ENCODE peak calls at places on chromosomes 13 and 19, in six cellular contexts. X is retinal pigment epithelial cell; M is esophagus squamous epithelium; F is CD8-positive, alpha-beta memory T cell; L is cardiac fibroblast; S is AG09309. Y is an unnamed sample.

GRCh38 chr13:113729329-113730019 is 29.6 kb upstream of the TMEM255B start:
- DNase-seq in F (no peak), L (no peak), X (no peak), M (no peak), S (no peak), Y (no peak)

GRCh38 chr13:51297556-51297955 is 41.9 kb upstream of the SERPINE3 start:
- DNase-seq in M (no peak), S (no peak), L (no peak), X (no peak), F (no peak), Y (no peak)

GRCh38 chr13:113666324-113666660 is 727 bp upstream of the GRK1 start:
- DNase-seq in X (no peak), S (no peak), M (no peak), L (no peak), F (no peak), Y (no peak)

GRCh38 chr19:658916-659839 is 3.8 kb downstream of the RNF126 start:
- DNase-seq in S (no peak), M (no peak), F (peak), L (peak), X (no peak), Y (no peak)

GRCh38 chr19:7830823-7831222 is 805 bp downstream of the EVI5L start:
- DNase-seq in S (no peak), L (no peak), X (no peak), F (no peak), M (no peak), Y (no peak)

GRCh38 chr13:113860051-113860471 is 3.8 kb downstream of the GAS6 start:
- DNase-seq in L (no peak), F (no peak), X (no peak), S (no peak), M (no peak), Y (no peak)

GRCh38 chr13:41222259-41222852 is 28.0 kb upstream of the KBTBD7 start:
- DNase-seq in X (no peak), S (no peak), F (peak), L (peak), M (no peak), Y (no peak)

GRCh38 chr13:102443234-102443633 is 41.4 kb upstream of the FGF14 start:
- DNase-seq in M (no peak), S (no peak), X (no peak), F (no peak), L (no peak), Y (no peak)

GRCh38 chr13:110907951-110908898 is 6.6 kb downstream of the ANKRD10 start:
- DNase-seq in L (peak), F (no peak), S (no peak), M (no peak), X (peak), Y (no peak)

GRCh38 chr13:49690133-49690989 is 925 bp downstream of the EBPL start:
- DNase-seq in F (no peak), M (no peak), S (no peak), X (no peak), L (peak), Y (no peak)

GRCh38 chr19:3555653-3556422 is 1.5 kb downstream of the MFSD12 start:
- DNase-seq in S (no peak), X (no peak), M (no peak), L (no peak), F (no peak), Y (no peak)

GRCh38 chr19:5913739-5914357 is at the start of gene CAPS:
- DNase-seq in L (peak), X (peak), M (no peak), F (no peak), S (peak), Y (no peak)

GRCh38 chr13:39405596-39405995 is 197.4 kb downstream of the LHFPL6 start:
- DNase-seq in F (no peak), S (no peak), L (no peak), M (no peak), X (no peak), Y (no peak)

GRCh38 chr19:30884146-30884812 is 465.0 kb downstream of the TSHZ3 start:
- DNase-seq in M (no peak), F (no peak), S (no peak), X (no peak), L (no peak), Y (no peak)

GRCh38 chr13:90414691-90415596 is 932.5 kb upstream of the MIR17HG start:
- DNase-seq in X (peak), M (no peak), L (peak), S (no peak), F (no peak), Y (no peak)

GRCh38 chr19:1680976-1681375 is 28.6 kb upstream of the TCF3 start:
- DNase-seq in S (no peak), X (no peak), L (no peak), M (no peak), F (no peak), Y (no peak)

GRCh38 chr13:111572956-111573355 is 252.5 kb downstream of the TEX29 start:
- DNase-seq in S (no peak), L (no peak), X (no peak), M (no peak), F (no peak), Y (no peak)

GRCh38 chr13:113813749-113814434 is 50.0 kb downstream of the GAS6 start:
- DNase-seq in S (no peak), L (no peak), F (no peak), M (no peak), X (peak), Y (no peak)

GRCh38 chr13:74251778-74252519 is 117.7 kb upstream of the KLF12 start:
- DNase-seq in F (no peak), X (no peak), L (peak), M (no peak), S (no peak), Y (no peak)

GRCh38 chr19:35038623-35039512 is 2.7 kb upstream of the HPN start:
- DNase-seq in X (no peak), F (no peak), S (no peak), L (no peak), M (no peak), Y (no peak)

GRCh38 chr19:17323973-17324327 is 10.7 kb downstream of the ANO8 start:
- DNase-seq in S (no peak), M (no peak), L (no peak), F (no peak), X (no peak), Y (no peak)

GRCh38 chr19:19500975-19501644 is 14.2 kb downstream of the TSSK6 start:
- DNase-seq in F (no peak), S (no peak), M (no peak), X (no peak), L (no peak), Y (no peak)

GRCh38 chr19:15354557-15355296 is 22.4 kb upstream of the BRD4 start:
- DNase-seq in L (no peak), F (no peak), X (no peak), M (no peak), S (no peak), Y (no peak)

GRCh38 chr13:42946927-42947326 is 45.1 kb downstream of the EPSTI1 start:
- DNase-seq in M (no peak), S (peak), L (peak), F (no peak), X (no peak), Y (no peak)

GRCh38 chr19:1250374-1251232 is 2.2 kb downstream of the MIDN start:
- DNase-seq in M (no peak), L (peak), S (no peak), F (peak), X (no peak), Y (no peak)

GRCh38 chr13:98989469-98990235 is 11.8 kb upstream of the DOCK9 start:
- DNase-seq in M (no peak), F (no peak), S (no peak), L (no peak), X (no peak), Y (no peak)

GRCh38 chr19:39144487-39145071 is 19.0 kb downstream of the PAK4 start:
- DNase-seq in M (no peak), L (peak), F (no peak), X (no peak), S (no peak), Y (no peak)

GRCh38 chr13:21637296-21637695 is 33.3 kb upstream of the MICU2 start:
- DNase-seq in X (peak), S (no peak), M (no peak), L (peak), F (no peak), Y (no peak)

GRCh38 chr13:41231786-41232185 is 31.6 kb downstream of the MTRF1 start:
- DNase-seq in S (no peak), F (no peak), M (no peak), X (no peak), L (peak), Y (no peak)

DNA sequence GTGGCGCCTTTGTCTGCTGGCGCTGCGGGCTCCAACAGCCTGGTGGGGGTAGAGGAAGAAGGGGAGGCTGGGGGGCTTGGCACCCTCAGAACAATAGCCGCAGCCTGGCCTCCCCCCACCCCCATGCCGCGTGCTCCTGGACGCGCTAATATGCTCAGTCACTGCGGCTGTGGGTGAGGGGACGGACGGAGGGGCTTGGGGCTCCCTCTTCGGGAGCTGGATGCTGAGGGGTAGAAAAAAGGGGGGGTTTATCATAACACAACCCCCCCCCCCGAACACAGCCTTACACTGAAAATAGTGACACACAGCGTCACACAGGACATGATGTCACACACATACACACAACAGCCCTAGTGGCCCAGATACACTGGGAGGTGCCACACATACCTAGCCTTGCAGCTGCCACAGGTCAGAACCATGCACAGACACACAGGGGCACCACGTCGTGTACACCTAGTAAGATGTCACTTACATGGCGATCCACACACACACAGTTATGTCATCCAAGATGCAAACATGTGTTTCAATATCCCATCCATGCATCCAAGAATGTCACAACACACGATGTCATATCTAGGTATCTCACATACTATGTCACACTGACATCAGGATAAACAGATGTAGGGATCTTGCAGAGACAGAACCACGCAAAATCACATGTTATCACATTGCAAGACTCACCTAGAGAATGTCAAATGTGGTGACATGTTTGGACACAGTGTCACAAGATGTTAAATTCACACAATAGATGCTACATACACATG is 760 bp downstream of the MAST1 start:
- DNase-seq in L (no peak), M (no peak), F (peak), S (no peak), X (no peak), Y (no peak)
- H3K4me3 ChIP-seq in L (no peak), M (peak), F (peak), S (no peak), X (peak), Y (peak)

GRCh38 chr13:48542581-48543341 is 9.9 kb upstream of the RCBTB2 start:
- DNase-seq in F (no peak), S (no peak), X (no peak), L (peak), M (no peak), Y (no peak)
- H3K4me3 ChIP-seq in F (no peak), S (no peak), X (no peak), L (no peak), M (peak), Y (peak)

DNA sequence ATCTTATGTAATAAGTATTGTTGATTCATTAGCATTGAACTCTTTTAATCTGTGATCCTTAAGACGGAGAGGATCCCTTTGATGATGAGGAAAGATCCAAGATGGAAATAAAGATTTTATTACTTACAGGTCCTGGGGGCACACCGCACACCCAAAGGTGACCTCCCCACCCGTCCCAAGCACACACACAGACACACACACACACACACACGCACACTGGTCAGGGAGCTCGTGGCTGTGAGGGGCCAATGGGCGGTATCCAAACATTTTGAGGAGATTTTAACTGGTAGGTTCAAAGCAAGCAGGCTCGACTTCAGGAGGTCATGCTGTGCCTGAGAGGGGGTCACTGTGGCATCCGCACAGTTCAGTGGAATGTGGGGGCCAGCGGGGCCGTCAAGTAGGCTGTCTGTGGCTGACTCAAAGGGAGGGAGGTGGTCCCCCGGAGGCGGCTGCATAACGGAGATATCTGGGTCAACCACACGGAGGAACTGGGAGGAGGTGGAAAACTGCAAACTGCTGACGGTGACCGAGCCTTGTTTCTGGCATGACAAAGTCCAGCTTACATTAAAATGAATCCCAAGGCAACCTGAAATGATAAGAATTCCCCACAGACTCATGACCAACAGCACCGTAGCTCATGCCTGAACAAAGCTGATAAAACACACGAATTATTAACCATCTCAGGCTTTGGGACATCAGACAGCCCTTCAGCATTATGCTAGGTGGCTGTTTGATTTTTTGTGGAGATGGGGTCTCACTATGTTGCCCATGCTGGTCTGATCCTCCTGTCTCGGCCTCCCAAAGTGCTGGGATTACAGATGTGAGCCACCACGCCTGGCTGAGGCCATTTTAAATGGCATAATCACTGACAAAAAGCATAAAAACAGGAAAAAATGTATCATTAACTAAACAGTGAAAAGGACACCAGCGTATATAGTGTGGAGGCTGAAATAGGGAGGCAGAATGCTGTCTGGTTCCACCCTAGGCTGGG is 20.9 kb upstream of the SIGLEC11 start:
- DNase-seq in S (no peak), L (no peak), F (no peak), M (no peak), X (no peak), Y (no peak)
- H3K4me3 ChIP-seq in S (no peak), L (no peak), F (no peak), M (no peak), X (no peak), Y (no peak)

DNA sequence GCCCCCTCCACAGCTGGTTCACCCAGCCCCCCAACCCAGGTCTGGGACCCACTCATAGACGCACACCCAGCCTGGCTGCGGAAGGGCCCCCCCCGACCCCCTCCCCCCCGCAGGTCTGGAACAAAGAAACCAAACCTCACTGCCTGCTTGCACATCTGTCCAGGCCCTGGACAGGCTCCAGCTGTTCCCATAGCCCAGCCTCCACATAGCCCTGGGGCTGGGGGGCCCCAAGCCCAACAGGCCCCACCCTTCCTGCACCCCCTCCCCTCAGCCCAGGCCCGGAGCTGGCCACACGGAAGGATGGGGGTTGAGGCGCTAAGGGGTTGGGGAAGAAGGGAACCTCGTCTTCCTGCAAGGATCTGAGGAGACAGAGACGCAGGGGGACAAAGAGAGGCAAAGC is 2.7 kb downstream of the KANK2 start:
- DNase-seq in F (no peak), S (no peak), M (no peak), L (no peak), X (no peak), Y (no peak)
- H3K4me3 ChIP-seq in F (no peak), S (peak), M (peak), L (peak), X (peak), Y (peak)

GRCh38 chr13:26476111-26476743 is 81.3 kb upstream of the WASF3 start:
- DNase-seq in F (no peak), S (no peak), L (peak), M (no peak), X (no peak), Y (no peak)
- H3K4me3 ChIP-seq in F (no peak), S (no peak), L (peak), M (no peak), X (peak), Y (peak)

GRCh38 chr13:104530741-104531140 is 1464.5 kb upstream of the SLC10A2 start:
- DNase-seq in F (no peak), M (no peak), X (no peak), S (no peak), L (no peak), Y (no peak)
- H3K4me3 ChIP-seq in F (no peak), M (no peak), X (no peak), S (no peak), L (no peak), Y (no peak)